ENCODE peak calls at places on chromosome 1, in five cellular contexts. One of them, this sample, is unnamed.

GRCh38 chr1:5975133-5975880 is 16.9 kb downstream of the NPHP4 start:
- DNase-seq in body of pancreas: peak
- DNase-seq in effector CD4-positive, alpha-beta T cell: peak
- DNase-seq in fibroblast of lung: peak
- DNase-seq in stimulated activated naive CD8-positive, alpha-beta T cell treated with anti-CD3 and anti-CD28 coated beads, Interleukin-15, Interleukin-2, amounts not matched to agents 100 U/mL and 50 U/mL, for 24 hours: peak
- DNase-seq in this sample: peak

GRCh38 chr1:248691567-248692155 is 10.9 kb downstream of the OR14I1 start:
- DNase-seq in stimulated activated naive CD8-positive, alpha-beta T cell treated with anti-CD3 and anti-CD28 coated beads, Interleukin-15, Interleukin-2, amounts not matched to agents 100 U/mL and 50 U/mL, for 24 hours: no peak
- DNase-seq in fibroblast of lung: no peak
- DNase-seq in body of pancreas: no peak
- DNase-seq in effector CD4-positive, alpha-beta T cell: no peak
- DNase-seq in this sample: no peak

GRCh38 chr1:181149326-181150000 is 61.0 kb downstream of the IER5 start:
- DNase-seq in effector CD4-positive, alpha-beta T cell: peak
- DNase-seq in body of pancreas: no peak
- DNase-seq in fibroblast of lung: no peak
- DNase-seq in stimulated activated naive CD8-positive, alpha-beta T cell treated with anti-CD3 and anti-CD28 coated beads, Interleukin-15, Interleukin-2, amounts not matched to agents 100 U/mL and 50 U/mL, for 24 hours: peak
- DNase-seq in this sample: no peak

GRCh38 chr1:198498881-198499280 is 41.6 kb downstream of the ATP6V1G3 start:
- DNase-seq in stimulated activated naive CD8-positive, alpha-beta T cell treated with anti-CD3 and anti-CD28 coated beads, Interleukin-15, Interleukin-2, amounts not matched to agents 100 U/mL and 50 U/mL, for 24 hours: no peak
- DNase-seq in effector CD4-positive, alpha-beta T cell: no peak
- DNase-seq in fibroblast of lung: peak
- DNase-seq in body of pancreas: no peak
- DNase-seq in this sample: no peak

GRCh38 chr1:233627376-233627775 is 13.5 kb downstream of the KCNK1 start:
- DNase-seq in body of pancreas: no peak
- DNase-seq in fibroblast of lung: no peak
- DNase-seq in stimulated activated naive CD8-positive, alpha-beta T cell treated with anti-CD3 and anti-CD28 coated beads, Interleukin-15, Interleukin-2, amounts not matched to agents 100 U/mL and 50 U/mL, for 24 hours: peak
- DNase-seq in effector CD4-positive, alpha-beta T cell: no peak
- DNase-seq in this sample: no peak

GRCh38 chr1:202852163-202852904 is 36.6 kb downstream of the RABIF start:
- DNase-seq in stimulated activated naive CD8-positive, alpha-beta T cell treated with anti-CD3 and anti-CD28 coated beads, Interleukin-15, Interleukin-2, amounts not matched to agents 100 U/mL and 50 U/mL, for 24 hours: peak
- DNase-seq in fibroblast of lung: peak
- DNase-seq in effector CD4-positive, alpha-beta T cell: no peak
- DNase-seq in body of pancreas: peak
- DNase-seq in this sample: peak

GRCh38 chr1:53390261-53390660 is 62.4 kb upstream of the LRP8 start:
- DNase-seq in fibroblast of lung: no peak
- DNase-seq in body of pancreas: no peak
- DNase-seq in effector CD4-positive, alpha-beta T cell: no peak
- DNase-seq in stimulated activated naive CD8-positive, alpha-beta T cell treated with anti-CD3 and anti-CD28 coated beads, Interleukin-15, Interleukin-2, amounts not matched to agents 100 U/mL and 50 U/mL, for 24 hours: no peak
- DNase-seq in this sample: no peak

GRCh38 chr1:41465741-41466140 is 18.7 kb downstream of the EDN2 start:
- DNase-seq in fibroblast of lung: no peak
- DNase-seq in body of pancreas: no peak
- DNase-seq in effector CD4-positive, alpha-beta T cell: no peak
- DNase-seq in stimulated activated naive CD8-positive, alpha-beta T cell treated with anti-CD3 and anti-CD28 coated beads, Interleukin-15, Interleukin-2, amounts not matched to agents 100 U/mL and 50 U/mL, for 24 hours: no peak
- DNase-seq in this sample: no peak

GRCh38 chr1:151976868-151977267 is 16.8 kb downstream of the S100A10 start:
- DNase-seq in fibroblast of lung: peak
- DNase-seq in body of pancreas: no peak
- DNase-seq in effector CD4-positive, alpha-beta T cell: no peak
- DNase-seq in stimulated activated naive CD8-positive, alpha-beta T cell treated with anti-CD3 and anti-CD28 coated beads, Interleukin-15, Interleukin-2, amounts not matched to agents 100 U/mL and 50 U/mL, for 24 hours: no peak
- DNase-seq in this sample: no peak

GRCh38 chr1:207919523-207920210 is 8.7 kb upstream of the CD34 start:
- DNase-seq in effector CD4-positive, alpha-beta T cell: no peak
- DNase-seq in body of pancreas: no peak
- DNase-seq in fibroblast of lung: no peak
- DNase-seq in stimulated activated naive CD8-positive, alpha-beta T cell treated with anti-CD3 and anti-CD28 coated beads, Interleukin-15, Interleukin-2, amounts not matched to agents 100 U/mL and 50 U/mL, for 24 hours: no peak
- DNase-seq in this sample: peak

GRCh38 chr1:68600049-68600661 is 103.3 kb upstream of the DEPDC1 start:
- DNase-seq in fibroblast of lung: peak
- DNase-seq in stimulated activated naive CD8-positive, alpha-beta T cell treated with anti-CD3 and anti-CD28 coated beads, Interleukin-15, Interleukin-2, amounts not matched to agents 100 U/mL and 50 U/mL, for 24 hours: no peak
- DNase-seq in body of pancreas: no peak
- DNase-seq in effector CD4-positive, alpha-beta T cell: no peak
- DNase-seq in this sample: no peak

GRCh38 chr1:94709891-94710581 is 110.1 kb upstream of the SLC44A3 start:
- DNase-seq in body of pancreas: no peak
- DNase-seq in stimulated activated naive CD8-positive, alpha-beta T cell treated with anti-CD3 and anti-CD28 coated beads, Interleukin-15, Interleukin-2, amounts not matched to agents 100 U/mL and 50 U/mL, for 24 hours: no peak
- DNase-seq in effector CD4-positive, alpha-beta T cell: no peak
- DNase-seq in fibroblast of lung: peak
- DNase-seq in this sample: peak

GRCh38 chr1:78096976-78097375 is 51.2 kb downstream of the GIPC2 start:
- DNase-seq in stimulated activated naive CD8-positive, alpha-beta T cell treated with anti-CD3 and anti-CD28 coated beads, Interleukin-15, Interleukin-2, amounts not matched to agents 100 U/mL and 50 U/mL, for 24 hours: no peak
- DNase-seq in fibroblast of lung: peak
- DNase-seq in effector CD4-positive, alpha-beta T cell: no peak
- DNase-seq in body of pancreas: no peak
- DNase-seq in this sample: no peak

GRCh38 chr1:28144203-28145135 is 32.0 kb downstream of the PTAFR start:
- DNase-seq in fibroblast of lung: peak
- DNase-seq in effector CD4-positive, alpha-beta T cell: no peak
- DNase-seq in stimulated activated naive CD8-positive, alpha-beta T cell treated with anti-CD3 and anti-CD28 coated beads, Interleukin-15, Interleukin-2, amounts not matched to agents 100 U/mL and 50 U/mL, for 24 hours: peak
- DNase-seq in body of pancreas: no peak
- DNase-seq in this sample: peak

This sample was measured in AG08395.